ENCODE peak calls at places on chromosome 14, in four cellular contexts. One of them, this sample, is unnamed. For H3K4me1, the result is how much of the 10 kb centered on the place peaks cover.

GRCh38 chr14:38931969-38932652 is 170.9 kb downstream of the SEC23A start:
- DNase-seq in lung: no peak
- DNase-seq in CD8-positive, alpha-beta memory T cell: no peak
- DNase-seq in adrenal gland: no peak
- DNase-seq in this sample: no peak

GRCh38 chr14:89549381-89550102 is 132.5 kb upstream of the FOXN3 start:
- DNase-seq in lung: no peak
- DNase-seq in CD8-positive, alpha-beta memory T cell: no peak
- DNase-seq in adrenal gland: no peak
- DNase-seq in this sample: no peak

GRCh38 chr14:89792489-89793366 is 161.8 kb downstream of the EFCAB11 start:
- DNase-seq in lung: no peak
- DNase-seq in CD8-positive, alpha-beta memory T cell: no peak
- DNase-seq in adrenal gland: peak
- DNase-seq in this sample: no peak

GRCh38 chr14:100994082-100994481 is 90.6 kb upstream of the RTL1 start:
- DNase-seq in lung: no peak
- DNase-seq in CD8-positive, alpha-beta memory T cell: no peak
- DNase-seq in adrenal gland: no peak
- DNase-seq in this sample: no peak

GRCh38 chr14:51554339-51554920 is 97.3 kb upstream of the FRMD6 start:
- DNase-seq in lung: no peak
- DNase-seq in CD8-positive, alpha-beta memory T cell: no peak
- DNase-seq in adrenal gland: no peak
- DNase-seq in this sample: peak

GRCh38 chr14:101033006-101033405 is 129.5 kb upstream of the RTL1 start:
- DNase-seq in lung: no peak
- DNase-seq in CD8-positive, alpha-beta memory T cell: no peak
- DNase-seq in adrenal gland: no peak
- DNase-seq in this sample: no peak

GRCh38 chr14:33740531-33740930 is 210.3 kb downstream of the EGLN3 start:
- DNase-seq in lung: no peak
- DNase-seq in CD8-positive, alpha-beta memory T cell: no peak
- DNase-seq in adrenal gland: no peak
- DNase-seq in this sample: no peak

GRCh38 chr14:20215196-20215595 is 8.3 kb upstream of the OR11H6 start:
- DNase-seq in lung: no peak
- DNase-seq in CD8-positive, alpha-beta memory T cell: no peak
- DNase-seq in adrenal gland: no peak
- DNase-seq in this sample: no peak

GRCh38 chr14:49892301-49892635 is 614 bp upstream of the ARF6 start:
- DNase-seq in lung: peak
- DNase-seq in CD8-positive, alpha-beta memory T cell: peak
- DNase-seq in adrenal gland: peak
- DNase-seq in this sample: no peak

GRCh38 chr14:102403028-102403427 is 40.3 kb downstream of the TECPR2 start:
- DNase-seq in lung: no peak
- DNase-seq in CD8-positive, alpha-beta memory T cell: no peak
- DNase-seq in adrenal gland: no peak
- DNase-seq in this sample: peak

GRCh38 chr14:102408729-102409128 is 46.0 kb downstream of the TECPR2 start:
- DNase-seq in lung: no peak
- DNase-seq in CD8-positive, alpha-beta memory T cell: no peak
- DNase-seq in adrenal gland: no peak
- DNase-seq in this sample: no peak

GRCh38 chr14:102407258-102407657 is 44.5 kb downstream of the TECPR2 start:
- DNase-seq in lung: no peak
- DNase-seq in CD8-positive, alpha-beta memory T cell: no peak
- DNase-seq in adrenal gland: no peak
- DNase-seq in this sample: no peak
- H3K27ac ChIP-seq in lung: no peak
- H3K27ac ChIP-seq in CD8-positive, alpha-beta memory T cell: no peak
- H3K27ac ChIP-seq in adrenal gland: no peak
- H3K27ac ChIP-seq in this sample: no peak

GRCh38 chr14:71583246-71583645 is 349.0 kb upstream of the RGS6 start:
- DNase-seq in lung: no peak
- DNase-seq in CD8-positive, alpha-beta memory T cell: no peak
- DNase-seq in adrenal gland: peak
- DNase-seq in this sample: no peak

GRCh38 chr14:71583705-71584104 is 348.5 kb upstream of the RGS6 start:
- DNase-seq in lung: no peak
- DNase-seq in CD8-positive, alpha-beta memory T cell: no peak
- DNase-seq in adrenal gland: no peak
- DNase-seq in this sample: no peak

GRCh38 chr14:71579331-71579730 is 352.9 kb upstream of the RGS6 start:
- DNase-seq in lung: no peak
- DNase-seq in CD8-positive, alpha-beta memory T cell: no peak
- DNase-seq in adrenal gland: no peak
- DNase-seq in this sample: no peak

GRCh38 chr14:71586131-71586893 is 345.9 kb upstream of the RGS6 start:
- DNase-seq in lung: no peak
- DNase-seq in CD8-positive, alpha-beta memory T cell: no peak
- DNase-seq in adrenal gland: peak
- DNase-seq in this sample: no peak

DNA sequence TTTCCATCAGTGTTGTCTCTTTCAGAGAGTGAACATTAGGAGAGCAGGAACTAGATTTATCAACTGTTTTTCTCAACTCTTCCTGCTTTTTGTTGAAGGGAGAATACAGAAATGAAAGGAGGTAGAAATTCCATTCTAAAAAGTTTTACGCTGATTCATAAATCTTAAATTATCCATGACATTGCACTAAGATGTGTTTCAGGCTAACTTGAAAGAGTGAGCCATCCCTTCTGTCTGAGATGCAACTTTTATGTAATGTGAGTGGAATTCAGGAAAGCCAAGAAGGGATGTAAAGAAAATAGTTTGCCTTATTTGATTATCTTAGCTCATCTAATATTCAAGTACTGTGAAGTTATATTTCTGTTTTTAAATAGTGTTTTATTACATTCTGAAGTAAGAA is 349.5 kb upstream of the RGS6 start:
- DNase-seq in lung: no peak
- DNase-seq in CD8-positive, alpha-beta memory T cell: no peak
- DNase-seq in adrenal gland: no peak
- DNase-seq in this sample: no peak
- H3K4me1 ChIP-seq in lung: under half
- H3K4me1 ChIP-seq in CD8-positive, alpha-beta memory T cell: under half
- H3K4me1 ChIP-seq in adrenal gland: under half
- H3K4me1 ChIP-seq in this sample: half or more

GRCh38 chr14:103748539-103748867 is 32.9 kb downstream of the ZFYVE21 start:
- DNase-seq in lung: no peak
- DNase-seq in CD8-positive, alpha-beta memory T cell: peak
- DNase-seq in adrenal gland: no peak
- DNase-seq in this sample: peak
- H3K4me3 ChIP-seq in lung: no peak
- H3K4me3 ChIP-seq in CD8-positive, alpha-beta memory T cell: no peak
- H3K4me3 ChIP-seq in adrenal gland: no peak
- H3K4me3 ChIP-seq in this sample: no peak

GRCh38 chr14:91112172-91112571 is 1.7 kb upstream of the DGLUCY start:
- DNase-seq in lung: no peak
- DNase-seq in CD8-positive, alpha-beta memory T cell: no peak
- DNase-seq in adrenal gland: no peak
- DNase-seq in this sample: no peak

GRCh38 chr14:91113829-91114078 is at the start of gene DGLUCY:
- DNase-seq in lung: peak
- DNase-seq in CD8-positive, alpha-beta memory T cell: no peak
- DNase-seq in adrenal gland: peak
- DNase-seq in this sample: no peak

GRCh38 chr14:91108941-91109611 is 4.8 kb upstream of the DGLUCY start:
- DNase-seq in lung: no peak
- DNase-seq in CD8-positive, alpha-beta memory T cell: peak
- DNase-seq in adrenal gland: peak
- DNase-seq in this sample: no peak

GRCh38 chr14:91114079-91115065 is 499 bp downstream of the DGLUCY start:
- DNase-seq in lung: peak
- DNase-seq in CD8-positive, alpha-beta memory T cell: peak
- DNase-seq in adrenal gland: peak
- DNase-seq in this sample: peak

DNA sequence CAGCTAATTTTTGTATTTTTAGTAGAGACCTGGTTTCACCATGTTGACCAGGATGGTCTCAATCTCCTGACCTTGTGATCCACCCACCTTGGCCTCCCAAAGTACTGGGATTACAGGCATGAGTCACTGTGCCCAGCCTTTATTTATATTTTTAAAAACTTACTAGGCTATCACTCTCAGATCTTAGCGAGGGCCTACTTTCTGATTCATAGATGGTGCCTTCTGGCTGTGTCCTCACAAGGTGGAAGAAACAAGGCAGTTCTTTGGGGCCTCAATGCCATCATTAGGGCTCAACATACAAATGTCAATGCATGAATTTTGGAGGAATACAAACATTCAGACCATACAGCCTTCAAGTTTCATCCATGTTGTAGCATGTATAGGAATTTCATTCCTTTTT is 2.4 kb upstream of the DGLUCY start:
- DNase-seq in lung: no peak
- DNase-seq in CD8-positive, alpha-beta memory T cell: no peak
- DNase-seq in adrenal gland: no peak
- DNase-seq in this sample: no peak
- H3K27ac ChIP-seq in lung: no peak
- H3K27ac ChIP-seq in CD8-positive, alpha-beta memory T cell: no peak
- H3K27ac ChIP-seq in adrenal gland: no peak
- H3K27ac ChIP-seq in this sample: no peak

DNA sequence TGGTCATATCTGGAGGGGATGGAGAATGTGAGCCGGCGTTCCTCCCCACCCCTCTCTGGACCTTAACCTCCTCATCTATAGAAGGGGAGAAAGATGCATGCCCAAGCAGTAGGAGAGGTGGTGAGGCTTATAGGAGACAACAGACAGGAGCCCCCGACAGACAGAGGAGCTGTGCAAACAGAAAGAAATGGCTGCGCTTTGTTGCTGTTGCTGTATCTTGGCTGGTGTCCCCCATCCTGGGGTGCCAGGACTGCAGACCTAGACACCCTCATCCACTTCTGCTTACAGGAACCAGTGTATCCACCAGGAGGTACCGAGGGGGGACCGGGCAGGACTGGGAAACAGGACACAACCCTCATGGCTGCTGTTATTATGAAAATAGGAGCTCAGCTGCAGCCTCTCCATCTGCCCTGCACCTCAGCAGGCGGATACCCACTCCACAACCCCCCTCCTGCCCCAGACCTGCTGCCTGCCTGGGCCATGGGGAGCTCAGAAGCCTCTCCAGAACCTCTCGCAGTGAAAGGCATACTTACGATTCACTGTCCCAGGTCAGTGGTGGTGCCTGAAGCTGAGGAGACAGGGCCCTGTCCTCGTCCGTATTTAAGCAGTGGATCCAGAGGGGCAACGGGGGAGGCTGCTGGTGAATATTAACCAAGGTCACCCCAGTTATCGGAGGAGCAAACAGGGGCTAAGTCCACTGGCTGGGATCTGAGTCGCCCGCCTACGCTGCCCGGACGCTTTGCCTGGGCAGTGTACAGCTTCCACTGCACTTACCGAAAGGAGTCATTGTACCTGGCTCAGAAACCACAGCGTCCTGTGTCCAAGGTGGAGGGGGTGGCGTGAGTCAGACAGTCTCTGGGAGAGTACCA is at the start of gene SERPINA1:
- DNase-seq in lung: peak
- DNase-seq in CD8-positive, alpha-beta memory T cell: no peak
- DNase-seq in adrenal gland: no peak
- DNase-seq in this sample: no peak
- H3K4me1 ChIP-seq in lung: under half
- H3K4me1 ChIP-seq in CD8-positive, alpha-beta memory T cell: under half
- H3K4me1 ChIP-seq in adrenal gland: under half
- H3K4me1 ChIP-seq in this sample: under half

DNA sequence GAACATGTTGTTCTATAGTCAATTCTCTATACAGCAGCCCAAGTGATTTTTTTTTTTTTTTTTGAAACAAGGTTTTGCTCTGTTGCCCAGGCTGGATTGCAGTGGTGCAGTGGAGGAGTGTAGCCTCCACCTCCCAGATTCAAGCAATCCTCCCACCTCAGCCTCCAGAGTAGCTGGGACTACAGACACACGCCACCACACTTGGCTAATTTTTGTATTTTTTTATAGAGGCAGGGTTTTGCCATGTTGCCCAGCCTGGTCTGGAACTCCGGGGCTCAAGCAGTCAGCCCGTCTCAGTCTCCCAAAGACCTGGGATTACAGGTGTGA is 111.8 kb downstream of the DPF3 start:
- DNase-seq in lung: no peak
- DNase-seq in CD8-positive, alpha-beta memory T cell: no peak
- DNase-seq in adrenal gland: no peak
- DNase-seq in this sample: no peak
- H3K4me3 ChIP-seq in lung: no peak
- H3K4me3 ChIP-seq in CD8-positive, alpha-beta memory T cell: no peak
- H3K4me3 ChIP-seq in adrenal gland: no peak
- H3K4me3 ChIP-seq in this sample: no peak

GRCh38 chr14:68678471-68678870 is 114.4 kb downstream of the ZFP36L1 start:
- DNase-seq in lung: no peak
- DNase-seq in CD8-positive, alpha-beta memory T cell: no peak
- DNase-seq in adrenal gland: no peak
- DNase-seq in this sample: no peak
- H3K27ac ChIP-seq in lung: no peak
- H3K27ac ChIP-seq in CD8-positive, alpha-beta memory T cell: no peak
- H3K27ac ChIP-seq in adrenal gland: no peak
- H3K27ac ChIP-seq in this sample: no peak

This sample was measured in SJSA1.